ENCODE peak calls at places on chromosome 7, in four cellular contexts. G, B, E and K are unnamed samples.
A peak's percentile ranks its signal among the peaks of the same experiment; 100 is the strongest.

GRCh38 chr7:23941551-23941950 is 231.5 kb downstream of the STK31 start:
- DNase-seq in G (no peak), B (no peak), E (no peak), K (no peak)

GRCh38 chr7:91883676-91884362 is 3.3 kb upstream of the MTERF1 start:
- DNase-seq in G (no peak), B (no peak), E (no peak), K (no peak)

GRCh38 chr7:90879924-90880323 is 283.8 kb downstream of the CDK14 start:
- DNase-seq in G (no peak), B (no peak), E (no peak), K (no peak)

GRCh38 chr7:127654404-127655392 is 2.7 kb downstream of the SND1 start:
- DNase-seq in G (no peak), B (no peak), E (no peak), K (no peak)

GRCh38 chr7:50562126-50562525 is 3.1 kb downstream of the DDC start:
- DNase-seq in G (no peak), B (no peak), E (no peak), K (peak; percentile 44)

GRCh38 chr7:47778153-47778661 is 170.1 kb downstream of the PKD1L1 start:
- DNase-seq in G (peak; percentile 87), B (peak; percentile 82), E (no peak), K (no peak)

GRCh38 chr7:50389961-50390360 is 60.2 kb downstream of the FIGNL1 start:
- DNase-seq in G (no peak), B (no peak), E (no peak), K (no peak)

GRCh38 chr7:112125250-112125649 is 80.9 kb downstream of the DOCK4 start:
- DNase-seq in G (no peak), B (no peak), E (no peak), K (no peak)

GRCh38 chr7:25493811-25494366 is 265.6 kb upstream of the NPVF start:
- DNase-seq in G (no peak), B (no peak), E (no peak), K (no peak)

GRCh38 chr7:37182011-37182478 is 266.6 kb downstream of the ELMO1 start:
- DNase-seq in G (peak; percentile 74), B (peak; percentile 70), E (peak; percentile 71), K (peak; percentile 94)

GRCh38 chr7:37186753-37187152 is 261.9 kb downstream of the ELMO1 start:
- DNase-seq in G (no peak), B (no peak), E (no peak), K (no peak)

GRCh38 chr7:37176079-37176478 is 272.6 kb downstream of the ELMO1 start:
- DNase-seq in G (no peak), B (no peak), E (no peak), K (no peak)

GRCh38 chr7:37180828-37181549 is 267.7 kb downstream of the ELMO1 start:
- DNase-seq in G (no peak), B (no peak), E (no peak), K (no peak)

DNA sequence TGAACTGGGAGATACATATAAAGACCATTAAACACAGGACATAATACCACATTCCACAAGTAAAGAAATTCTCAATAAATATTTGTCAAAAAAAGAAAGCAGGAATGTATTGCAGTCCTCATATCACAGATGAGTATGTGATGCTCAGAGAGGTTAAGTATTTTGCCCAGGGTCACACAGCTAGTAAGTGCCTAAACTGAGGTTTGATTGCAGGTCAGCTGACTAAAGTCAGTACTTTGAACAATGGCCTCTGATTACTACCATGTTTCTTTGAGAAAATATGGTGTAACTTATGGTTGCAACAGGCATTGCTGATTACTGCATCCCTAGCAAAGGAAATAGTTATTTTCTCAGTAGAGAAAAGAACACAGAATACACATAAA is 267.1 kb downstream of the ELMO1 start:
- DNase-seq in G (no peak), B (no peak), E (no peak), K (no peak)
- H3K27ac ChIP-seq in G (no peak overlapping the region), B (no peak overlapping the region), E (no peak overlapping the region), K (no peak overlapping the region)

GRCh38 chr7:150322114-150322832 is 882 bp upstream of the LRRC61 start:
- DNase-seq in G (peak; percentile 29), B (no peak), E (no peak), K (no peak)
- H3K4me2 ChIP-seq in G (peak overlapping the region; percentile 96), B (no peak overlapping the region), E (peak overlapping the region; percentile 76), K (peak overlapping the region; percentile 98)

GRCh38 chr7:107122483-107122882 is 46.3 kb upstream of the HBP1 start:
- DNase-seq in G (no peak), B (peak; percentile 11), E (no peak), K (no peak)
- TF ChIP-seq REST in G (no peak), B (no peak), E (no peak), K (no peak)

DNA sequence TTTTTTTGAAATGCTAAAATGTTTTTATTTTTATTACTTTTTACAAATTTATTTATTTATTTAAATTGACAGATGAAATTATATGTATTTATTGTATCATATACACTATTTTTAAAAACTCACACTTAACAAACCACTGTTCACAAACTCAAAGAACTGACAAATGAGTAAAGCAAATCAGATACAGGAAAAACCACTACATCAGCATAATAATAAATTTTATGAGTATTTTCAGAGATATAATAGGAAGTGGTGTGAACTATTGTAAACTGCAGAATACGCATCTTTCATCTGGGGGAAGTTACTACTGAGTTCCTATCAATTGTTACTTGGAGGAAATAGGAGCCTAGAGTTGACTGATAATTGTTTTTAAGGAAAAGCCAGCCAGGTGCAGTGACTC is 150.7 kb downstream of the PCLO start:
- DNase-seq in G (no peak), B (no peak), E (no peak), K (no peak)
- H3K27ac ChIP-seq in G (no peak overlapping the region), B (no peak overlapping the region), E (no peak overlapping the region), K (no peak overlapping the region)

DNA sequence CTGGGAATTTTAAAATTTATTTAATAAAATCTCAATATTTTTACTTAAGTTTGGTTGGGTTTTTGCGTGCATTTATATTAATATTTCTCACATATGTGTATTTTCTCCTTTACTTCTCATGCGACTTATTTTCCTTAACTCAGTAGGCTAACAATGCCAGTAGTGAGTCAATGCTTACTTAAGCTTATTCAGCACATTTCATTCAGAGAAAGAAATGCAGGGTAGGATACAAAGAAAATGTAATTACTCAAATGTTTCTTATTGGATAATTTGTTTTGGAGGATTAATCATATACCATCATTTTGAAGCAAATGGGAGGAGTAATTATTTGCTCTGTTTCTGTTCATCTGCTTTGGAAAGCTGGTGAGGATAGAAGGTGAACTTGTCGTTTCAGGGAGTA is 623.5 kb downstream of the POM121L12 start:
- DNase-seq in G (no peak), B (no peak), E (no peak), K (no peak)
- H3K4me2 ChIP-seq in G (no peak overlapping the region), B (no peak overlapping the region), E (no peak overlapping the region), K (no peak overlapping the region)

DNA sequence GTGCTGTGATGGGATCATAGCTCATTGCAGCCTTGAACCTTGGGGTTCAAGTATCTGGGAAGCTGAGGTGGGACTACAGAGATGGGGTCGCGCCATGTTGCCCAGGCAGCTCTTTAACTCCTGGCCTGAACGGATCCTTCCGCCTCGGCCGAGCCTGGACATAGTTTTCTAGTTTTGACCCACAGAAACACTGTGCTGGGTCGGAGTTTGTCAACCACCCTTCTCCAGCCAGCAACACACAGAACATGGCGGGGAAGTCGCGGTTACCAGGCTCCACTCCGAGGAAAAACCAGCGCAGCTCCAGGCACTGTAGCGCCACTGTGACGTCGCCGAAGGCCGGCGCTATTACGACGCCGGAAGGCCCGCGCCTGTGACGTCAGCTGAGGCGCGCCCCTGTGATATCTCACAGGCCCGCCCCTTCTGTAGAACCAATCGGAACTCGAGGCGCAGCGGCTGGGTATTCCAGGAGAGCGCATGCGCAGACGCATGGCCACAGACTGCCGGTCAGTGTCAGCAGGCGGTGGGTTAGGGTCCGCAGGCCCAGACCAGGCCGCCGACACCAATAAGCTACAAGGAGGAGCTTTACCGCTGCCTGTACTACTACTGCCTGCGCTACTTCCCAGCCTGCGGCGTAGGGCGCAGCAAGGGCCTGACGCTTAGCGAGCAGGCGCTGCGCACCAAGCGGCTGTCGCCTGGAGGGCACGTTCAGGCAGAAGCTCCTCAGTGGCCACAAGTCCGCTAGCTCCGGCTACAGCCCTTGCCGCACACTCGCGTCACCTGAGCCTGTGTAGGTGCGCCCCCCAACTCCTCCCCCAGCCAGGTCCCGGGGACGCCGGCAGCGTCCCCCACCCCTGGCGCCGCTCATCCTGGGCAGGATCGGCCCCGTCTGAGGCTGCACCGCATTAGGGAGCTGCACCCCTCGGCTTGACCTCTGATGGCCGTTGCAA is 135.2 kb upstream of the KCTD7 start:
- DNase-seq in G (peak; percentile 94), B (peak; percentile 99), E (peak; percentile 95), K (peak; percentile 99)
- TF ChIP-seq REST in G (no peak), B (no peak), E (no peak), K (no peak)